ENCODE peak calls at places on chromosomes 11 and 22, in five cellular contexts. U is DMS153; C is activated CD4-positive, alpha-beta T cell treated with anti-CD3 and anti-CD28 coated beads, Interleukin-2, amount 50 U/mL, for 24 hours; R is left ventricle myocardium superior; D is activated naive CD4-positive, alpha-beta T cell. A is an unnamed sample.
A peak's percentile ranks its signal among the peaks of the same experiment; 100 is the strongest.

GRCh38 chr11:12888525-12889158 is 120.5 kb upstream of the RASSF10 start:
- DNase-seq in C (peak; percentile 30), R (peak; percentile 92), U (peak; percentile 35), D (peak; percentile 52), A (peak; percentile 70)

GRCh38 chr11:2991477-2992233 is 474 bp downstream of the NAP1L4 start:
- DNase-seq in C (peak; percentile 41), D (peak; percentile 46), R (no peak), U (no peak), A (no peak)

GRCh38 chr22:49091451-49091850 is 736.2 kb downstream of the BRD1 start:
- DNase-seq in U (no peak), C (no peak), R (no peak), D (no peak), A (no peak)

GRCh38 chr11:64810891-64811272 is 531 bp upstream of the MEN1 start:
- DNase-seq in D (peak; percentile 62), U (peak; percentile 60), R (peak; percentile 48), C (no peak), A (no peak)

GRCh38 chr11:112715091-112715490 is 246.1 kb upstream of the NCAM1 start:
- DNase-seq in R (no peak), U (no peak), D (no peak), C (no peak), A (no peak)

GRCh38 chr22:19593991-19594569 is 69.9 kb upstream of the CLDN5 start:
- DNase-seq in C (no peak), D (no peak), R (no peak), U (no peak), A (no peak)

GRCh38 chr11:69447786-69448185 is 33.7 kb upstream of the LINC01488 start:
- DNase-seq in R (no peak), C (no peak), U (peak; percentile 25), D (no peak), A (no peak)

GRCh38 chr11:122113836-122114235 is 2.2 kb downstream of the BLID start:
- DNase-seq in C (no peak), R (no peak), D (no peak), U (no peak), A (no peak)

GRCh38 chr11:124676386-124676785 is 2.7 kb downstream of the SPA17 start:
- DNase-seq in D (no peak), U (no peak), R (no peak), C (no peak), A (no peak)

GRCh38 chr22:35152316-35152715 is 86.4 kb downstream of the ISX start:
- DNase-seq in C (no peak), U (no peak), R (no peak), D (no peak), A (no peak)

GRCh38 chr11:8022876-8023275 is 35.7 kb downstream of the EIF3F start:
- DNase-seq in D (no peak), R (no peak), U (no peak), C (no peak), A (no peak)

GRCh38 chr11:122843281-122844150 is 5.2 kb downstream of the CRTAM start:
- DNase-seq in U (peak; percentile 77), R (no peak), C (no peak), D (no peak), A (no peak)

GRCh38 chr11:111819161-111820058 is 52.0 kb downstream of the ALG9 start:
- DNase-seq in U (no peak), R (no peak), C (no peak), D (no peak), A (no peak)

GRCh38 chr11:35040221-35040942 is 98.6 kb upstream of the CD44 start:
- DNase-seq in R (no peak), U (no peak), D (peak; percentile 40), C (peak; percentile 21), A (no peak)

GRCh38 chr11:66420671-66421476 is at the start of gene NPAS4:
- DNase-seq in R (no peak), U (peak; percentile 59), C (no peak), D (no peak), A (peak; percentile 77)

GRCh38 chr11:62061356-62062222 is 62.2 kb upstream of the INCENP start:
- DNase-seq in C (no peak), D (no peak), U (no peak), R (no peak), A (no peak)

GRCh38 chr22:31055322-31056159 is 25.6 kb upstream of the SMTN start:
- DNase-seq in U (peak; percentile 88), D (no peak), R (peak; percentile 88), C (no peak), A (no peak)

GRCh38 chr11:96288915-96289314 is 54.1 kb downstream of the MAML2 start:
- DNase-seq in U (no peak), R (no peak), D (no peak), C (no peak), A (no peak)

GRCh38 chr22:47495102-47495501 is 732.7 kb downstream of the TBC1D22A start:
- DNase-seq in C (no peak), R (no peak), D (no peak), U (no peak), A (no peak)

GRCh38 chr11:106231591-106231990 is 154.1 kb downstream of the AASDHPPT start:
- DNase-seq in D (no peak), U (no peak), R (no peak), C (no peak), A (no peak)

GRCh38 chr22:40966683-40967082 is 15.5 kb downstream of the RBX1 start:
- DNase-seq in C (no peak), U (no peak), D (no peak), R (no peak), A (no peak)

GRCh38 chr22:33866521-33866920 is 53.8 kb downstream of the LARGE1 start:
- DNase-seq in R (no peak), U (no peak), D (no peak), C (no peak), A (no peak)

GRCh38 chr22:31496735-31497146 is 405 bp downstream of the SFI1 start:
- DNase-seq in R (peak; percentile 45), D (peak; percentile 55), U (no peak), C (peak; percentile 9), A (no peak)

GRCh38 chr11:65574147-65574962 is 1.5 kb upstream of the EHBP1L1 start:
- DNase-seq in D (peak; percentile 81), U (no peak), C (peak; percentile 69), R (peak; percentile 95), A (peak; percentile 70)

GRCh38 chr22:50209893-50210292 is 9.1 kb downstream of the SELENOO start:
- DNase-seq in U (no peak), R (peak; percentile 74), D (peak; percentile 60), C (no peak), A (peak; percentile 29)

GRCh38 chr22:25961699-25962098 is 207.6 kb upstream of the SEZ6L start:
- DNase-seq in R (no peak), U (no peak), D (no peak), C (no peak), A (no peak)

GRCh38 chr22:50326959-50327710 is at the start of gene DENND6B:
- DNase-seq in R (peak; percentile 94), C (peak; percentile 52), U (peak; percentile 56), D (peak; percentile 64), A (peak; percentile 71)

GRCh38 chr22:47605886-47606285 is 843.4 kb downstream of the TBC1D22A start:
- DNase-seq in C (no peak), R (no peak), U (no peak), D (no peak), A (no peak)

GRCh38 chr11:33263549-33263948 is 6.4 kb downstream of the HIPK3 start:
- DNase-seq in C (no peak), R (no peak), U (no peak), D (no peak), A (no peak)

GRCh38 chr11:13118194-13118593 is 109.1 kb downstream of the RASSF10 start:
- DNase-seq in C (no peak), R (no peak), U (no peak), D (no peak), A (no peak)

GRCh38 chr22:35835998-35836691 is 118.5 kb downstream of the APOL5 start:
- DNase-seq in C (no peak), D (no peak), U (peak; percentile 79), R (peak; percentile 70), A (peak; percentile 10)

GRCh38 chr11:111612211-111612610 is 10.0 kb downstream of the SIK2 start:
- DNase-seq in R (no peak), C (no peak), U (no peak), D (no peak), A (no peak)

GRCh38 chr22:45319319-45319675 is 9.6 kb downstream of the FAM118A start:
- DNase-seq in D (no peak), R (peak; percentile 64), C (no peak), U (no peak), A (no peak)

GRCh38 chr11:66625041-66625751 is 8.8 kb downstream of the RBM14 start:
- DNase-seq in R (no peak), C (no peak), D (no peak), U (no peak), A (no peak)

GRCh38 chr11:68904458-68904847 is 762 bp downstream of the IGHMBP2 start:
- DNase-seq in D (no peak), C (no peak), R (peak; percentile 48), U (no peak), A (no peak)

GRCh38 chr11:96241351-96241841 is 101.6 kb downstream of the MAML2 start:
- DNase-seq in C (no peak), D (no peak), R (no peak), U (peak; percentile 88), A (no peak)

GRCh38 chr22:20786536-20786979 is 12.6 kb downstream of the SERPIND1 start:
- DNase-seq in D (no peak), C (no peak), U (no peak), R (peak; percentile 37), A (no peak)

GRCh38 chr11:101456812-101457211 is 127.0 kb downstream of the TRPC6 start:
- DNase-seq in R (no peak), D (no peak), U (no peak), C (no peak), A (no peak)

GRCh38 chr11:3837793-3838192 is 3.0 kb downstream of the RHOG start:
- DNase-seq in R (peak; percentile 51), D (no peak), U (no peak), C (no peak), A (no peak)